ENCODE peak calls at places on chromosomes 7 and 10, in eight cellular contexts. O is CD8-positive, alpha-beta memory T cell; R is Panc1; M is HCT116; V is right cardiac atrium; B is epithelial cell of esophagus; Q is HepG2; I is NB4. N is an unnamed sample.

GRCh38 chr10:2885956-2886296 is 181.4 kb upstream of the PFKP start:
- DNase-seq in O (no peak), R (no peak), M (no peak), V (no peak), B (no peak), Q (no peak), I (peak; percentile 91), N (no peak)

GRCh38 chr7:20393021-20394015 is 62.6 kb downstream of the ITGB8 start:
- DNase-seq in O (no peak), R (no peak), M (no peak), V (no peak), B (no peak), Q (no peak), I (no peak), N (peak; percentile 15)

GRCh38 chr10:107474650-107475049 is 310.1 kb upstream of the SORCS1 start:
- DNase-seq in O (no peak), R (no peak), M (no peak), V (no peak), B (no peak), Q (no peak), I (no peak), N (no peak)

GRCh38 chr10:25047902-25048301 is 31.5 kb downstream of the THNSL1 start:
- DNase-seq in O (no peak), R (no peak), M (no peak), V (no peak), B (peak; percentile 64), Q (no peak), I (no peak), N (peak; percentile 89)

GRCh38 chr7:123533929-123534382 is 439 bp downstream of the IQUB start:
- DNase-seq in O (no peak), R (no peak), M (no peak), V (no peak), B (no peak), Q (no peak), I (no peak), N (peak; percentile 3)

GRCh38 chr7:129933627-129934026 is 19.1 kb downstream of the UBE2H start:
- DNase-seq in O (no peak), R (no peak), M (no peak), V (no peak), B (no peak), Q (no peak), I (no peak), N (no peak)

GRCh38 chr10:97612386-97612785 is 20.9 kb downstream of the MORN4 start:
- DNase-seq in O (no peak), R (no peak), M (peak; percentile 42), V (no peak), B (peak; percentile 73), Q (peak; percentile 45), I (peak; percentile 50), N (peak; percentile 70)

GRCh38 chr10:63256047-63256773 is 123.1 kb downstream of the NRBF2 start:
- DNase-seq in O (no peak), R (no peak), M (no peak), V (peak; percentile 51), B (no peak), Q (no peak), I (peak; percentile 93), N (no peak)

GRCh38 chr7:17946591-17946990 is 6.3 kb upstream of the SNX13 start:
- DNase-seq in O (no peak), R (no peak), M (no peak), V (no peak), B (no peak), Q (no peak), I (no peak), N (no peak)

GRCh38 chr7:4816419-4817080 is 41.1 kb downstream of the AP5Z1 start:
- DNase-seq in O (no peak), R (no peak), M (no peak), V (no peak), B (no peak), Q (no peak), I (no peak), N (no peak)

GRCh38 chr10:29980084-29980483 is 79.3 kb downstream of the JCAD start:
- DNase-seq in O (no peak), R (no peak), M (no peak), V (peak; percentile 89), B (peak; percentile 59), Q (no peak), I (no peak), N (peak; percentile 58)

GRCh38 chr7:65235586-65235985 is 138.1 kb upstream of the ZNF92 start:
- DNase-seq in O (no peak), R (no peak), M (no peak), V (no peak), B (no peak), Q (peak; percentile 21), I (no peak), N (no peak)

GRCh38 chr7:106041140-106041717 is 70.9 kb downstream of the SYPL1 start:
- DNase-seq in O (no peak), R (peak; percentile 43), M (peak; percentile 47), V (no peak), B (peak; percentile 39), Q (peak; percentile 50), I (peak; percentile 64), N (no peak)

GRCh38 chr7:133919810-133920209 is 207.3 kb upstream of the LRGUK start:
- DNase-seq in O (no peak), R (no peak), M (no peak), V (no peak), B (no peak), Q (no peak), I (no peak), N (no peak)

GRCh38 chr10:92785118-92785517 is 63.2 kb upstream of the EXOC6 start:
- DNase-seq in O (no peak), R (no peak), M (no peak), V (no peak), B (no peak), Q (no peak), I (no peak), N (no peak)

GRCh38 chr7:155609185-155609584 is 35.3 kb upstream of the RBM33 start:
- DNase-seq in O (no peak), R (no peak), M (no peak), V (no peak), B (no peak), Q (no peak), I (no peak), N (no peak)

GRCh38 chr10:112490543-112490942 is 43.5 kb downstream of the VTI1A start:
- DNase-seq in O (no peak), R (no peak), M (peak; percentile 97), V (no peak), B (peak; percentile 4), Q (peak; percentile 97), I (no peak), N (no peak)

GRCh38 chr10:95560288-95561199 is 627 bp downstream of the SORBS1 start:
- DNase-seq in O (peak; percentile 39), R (no peak), M (no peak), V (peak; percentile 75), B (peak; percentile 21), Q (no peak), I (peak; percentile 18), N (no peak)

GRCh38 chr10:95729323-95730055 is 26.5 kb upstream of the ENTPD1 start:
- DNase-seq in O (no peak), R (no peak), M (no peak), V (no peak), B (no peak), Q (no peak), I (no peak), N (no peak)

GRCh38 chr10:77737608-77738007 is 100.0 kb upstream of the KCNMA1 start:
- DNase-seq in O (no peak), R (no peak), M (peak; percentile 31), V (no peak), B (peak; percentile 98), Q (no peak), I (no peak), N (peak; percentile 100)

GRCh38 chr7:28020302-28020940 is 160.2 kb downstream of the JAZF1 start:
- DNase-seq in O (no peak), R (peak; percentile 81), M (peak; percentile 64), V (peak; percentile 84), B (peak; percentile 85), Q (peak; percentile 66), I (peak; percentile 87), N (peak; percentile 80)

GRCh38 chr10:125162181-125162906 is 2.0 kb upstream of the CTBP2 start:
- DNase-seq in O (no peak), R (no peak), M (no peak), V (peak; percentile 62), B (no peak), Q (no peak), I (no peak), N (no peak)

GRCh38 chr10:14665865-14666857 is 108.5 kb downstream of the FAM107B start:
- DNase-seq in O (no peak), R (no peak), M (no peak), V (no peak), B (peak; percentile 45), Q (no peak), I (no peak), N (peak; percentile 25)

GRCh38 chr10:118669020-118669766 is 73.7 kb upstream of the PRLHR start:
- DNase-seq in O (no peak), R (no peak), M (no peak), V (peak; percentile 69), B (no peak), Q (no peak), I (peak; percentile 66), N (no peak)

GRCh38 chr7:7858559-7858958 is 110.0 kb upstream of the GLCCI1 start:
- DNase-seq in O (no peak), R (no peak), M (no peak), V (no peak), B (no peak), Q (no peak), I (no peak), N (no peak)

GRCh38 chr7:112866424-112866823 is 76.2 kb upstream of the TMEM168 start:
- DNase-seq in O (no peak), R (no peak), M (no peak), V (no peak), B (no peak), Q (no peak), I (no peak), N (no peak)
- H3K4me3 ChIP-seq in O (no peak overlapping the region), R (no peak overlapping the region), M (no peak overlapping the region), V (no peak overlapping the region), B (no peak overlapping the region), Q (no peak overlapping the region), I (no peak overlapping the region), N (no peak overlapping the region)

GRCh38 chr7:117323877-117324699 is 1.2 kb upstream of the WNT2 start:
- DNase-seq in O (no peak), R (no peak), M (no peak), V (peak; percentile 86), B (peak; percentile 23), Q (no peak), I (no peak), N (no peak)
- H3K4me3 ChIP-seq in O (no peak overlapping the region), R (peak overlapping the region; percentile 46), M (no peak overlapping the region), V (peak overlapping the region; percentile 15), B (peak overlapping the region; percentile 32), Q (no peak overlapping the region), I (no peak overlapping the region), N (peak overlapping the region; percentile 33)

GRCh38 chr7:132575336-132575986 is 809 bp downstream of the PLXNA4 start:
- DNase-seq in O (no peak), R (no peak), M (no peak), V (peak; percentile 90), B (peak; percentile 21), Q (no peak), I (peak; percentile 20), N (peak; percentile 8)
- H3K4me3 ChIP-seq in O (no peak overlapping the region), R (no peak overlapping the region), M (no peak overlapping the region), V (peak overlapping the region; percentile 79), B (no peak overlapping the region), Q (no peak overlapping the region), I (no peak overlapping the region), N (no peak overlapping the region)

DNA sequence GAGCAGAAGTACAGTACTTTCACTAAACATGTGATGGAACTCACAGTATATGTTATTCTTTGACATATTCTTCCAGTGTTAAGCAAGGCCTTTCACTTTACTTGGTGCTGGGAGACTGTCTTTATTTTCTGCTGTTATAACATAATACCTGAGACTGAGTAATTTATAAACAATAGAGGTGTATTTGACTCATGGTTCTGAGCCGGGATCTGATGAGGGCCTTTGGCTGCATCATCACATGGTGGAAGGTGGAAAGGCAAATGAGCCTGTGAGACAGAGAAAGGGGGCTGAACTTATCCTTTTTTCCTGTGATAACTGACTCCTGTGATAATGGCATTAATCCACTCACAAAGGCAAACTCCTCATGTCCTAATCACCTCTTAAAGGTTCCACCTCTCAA is 1.4 kb downstream of the SUPV3L1 start:
- DNase-seq in O (no peak), R (no peak), M (no peak), V (no peak), B (peak; percentile 52), Q (no peak), I (no peak), N (peak; percentile 30)
- H3K4me3 ChIP-seq in O (peak overlapping the region; percentile 77), R (peak overlapping the region; percentile 94), M (peak overlapping the region; percentile 98), V (peak overlapping the region; percentile 82), B (peak overlapping the region; percentile 99), Q (peak overlapping the region; percentile 79), I (peak overlapping the region; percentile 73), N (peak overlapping the region; percentile 81)

N was measured in bronchial epithelial cell.